ENCODE peak calls at places on chromosomes 4 and X, in eight cellular contexts. One of them, this sample, is unnamed.

GRCh38 chr4:38323141-38323634 is 340.8 kb upstream of the KLF3 start:
- DNase-seq in AG08396: no peak
- DNase-seq in stimulated activated CD4-positive, alpha-beta T cell treated with anti-CD3 and anti-CD28 coated beads, Interleukin-4, amount 100 ng/mL, for 4 hours: no peak
- DNase-seq in activated CD4-positive, alpha-beta T cell treated with anti-CD3 and anti-CD28 coated beads for 24 hours: no peak
- DNase-seq in SK-MEL-5: no peak
- DNase-seq in cardiac muscle cell: no peak
- DNase-seq in neural crest cell: no peak
- DNase-seq in gastrocnemius medialis: no peak
- DNase-seq in this sample: no peak

GRCh38 chr4:43457866-43458265 is 565.4 kb downstream of the GRXCR1 start:
- DNase-seq in AG08396: no peak
- DNase-seq in stimulated activated CD4-positive, alpha-beta T cell treated with anti-CD3 and anti-CD28 coated beads, Interleukin-4, amount 100 ng/mL, for 4 hours: no peak
- DNase-seq in activated CD4-positive, alpha-beta T cell treated with anti-CD3 and anti-CD28 coated beads for 24 hours: no peak
- DNase-seq in SK-MEL-5: no peak
- DNase-seq in cardiac muscle cell: no peak
- DNase-seq in neural crest cell: no peak
- DNase-seq in gastrocnemius medialis: no peak
- DNase-seq in this sample: no peak

GRCh38 chr4:155657985-155658384 is 8.7 kb upstream of the GUCY1A1 start:
- DNase-seq in AG08396: no peak
- DNase-seq in stimulated activated CD4-positive, alpha-beta T cell treated with anti-CD3 and anti-CD28 coated beads, Interleukin-4, amount 100 ng/mL, for 4 hours: no peak
- DNase-seq in activated CD4-positive, alpha-beta T cell treated with anti-CD3 and anti-CD28 coated beads for 24 hours: no peak
- DNase-seq in SK-MEL-5: no peak
- DNase-seq in cardiac muscle cell: no peak
- DNase-seq in neural crest cell: no peak
- DNase-seq in gastrocnemius medialis: no peak
- DNase-seq in this sample: no peak

GRCh38 chrX:55201930-55202579 is 18.1 kb upstream of the PAGE5 start:
- DNase-seq in AG08396: no peak
- DNase-seq in stimulated activated CD4-positive, alpha-beta T cell treated with anti-CD3 and anti-CD28 coated beads, Interleukin-4, amount 100 ng/mL, for 4 hours: no peak
- DNase-seq in activated CD4-positive, alpha-beta T cell treated with anti-CD3 and anti-CD28 coated beads for 24 hours: no peak
- DNase-seq in SK-MEL-5: no peak
- DNase-seq in cardiac muscle cell: no peak
- DNase-seq in neural crest cell: no peak
- DNase-seq in gastrocnemius medialis: no peak
- DNase-seq in this sample: no peak

GRCh38 chr4:173919196-173919595 is 364.3 kb downstream of the FBXO8 start:
- DNase-seq in AG08396: no peak
- DNase-seq in stimulated activated CD4-positive, alpha-beta T cell treated with anti-CD3 and anti-CD28 coated beads, Interleukin-4, amount 100 ng/mL, for 4 hours: no peak
- DNase-seq in activated CD4-positive, alpha-beta T cell treated with anti-CD3 and anti-CD28 coated beads for 24 hours: no peak
- DNase-seq in SK-MEL-5: no peak
- DNase-seq in cardiac muscle cell: no peak
- DNase-seq in neural crest cell: no peak
- DNase-seq in gastrocnemius medialis: no peak
- DNase-seq in this sample: no peak

GRCh38 chr4:145740796-145741195 is 60.9 kb downstream of the C4orf51 start:
- DNase-seq in AG08396: no peak
- DNase-seq in stimulated activated CD4-positive, alpha-beta T cell treated with anti-CD3 and anti-CD28 coated beads, Interleukin-4, amount 100 ng/mL, for 4 hours: no peak
- DNase-seq in activated CD4-positive, alpha-beta T cell treated with anti-CD3 and anti-CD28 coated beads for 24 hours: no peak
- DNase-seq in SK-MEL-5: no peak
- DNase-seq in cardiac muscle cell: no peak
- DNase-seq in neural crest cell: no peak
- DNase-seq in gastrocnemius medialis: no peak
- DNase-seq in this sample: no peak

GRCh38 chr4:177862541-177863176 is 420.4 kb upstream of the AGA start:
- DNase-seq in AG08396: no peak
- DNase-seq in stimulated activated CD4-positive, alpha-beta T cell treated with anti-CD3 and anti-CD28 coated beads, Interleukin-4, amount 100 ng/mL, for 4 hours: no peak
- DNase-seq in activated CD4-positive, alpha-beta T cell treated with anti-CD3 and anti-CD28 coated beads for 24 hours: no peak
- DNase-seq in SK-MEL-5: no peak
- DNase-seq in cardiac muscle cell: no peak
- DNase-seq in neural crest cell: no peak
- DNase-seq in gastrocnemius medialis: no peak
- DNase-seq in this sample: no peak

GRCh38 chr4:48490680-48491513 is 845 bp downstream of the ZAR1 start:
- DNase-seq in AG08396: no peak
- DNase-seq in stimulated activated CD4-positive, alpha-beta T cell treated with anti-CD3 and anti-CD28 coated beads, Interleukin-4, amount 100 ng/mL, for 4 hours: no peak
- DNase-seq in activated CD4-positive, alpha-beta T cell treated with anti-CD3 and anti-CD28 coated beads for 24 hours: no peak
- DNase-seq in SK-MEL-5: no peak
- DNase-seq in cardiac muscle cell: no peak
- DNase-seq in neural crest cell: no peak
- DNase-seq in gastrocnemius medialis: no peak
- DNase-seq in this sample: no peak

GRCh38 chr4:82618321-82618720 is 56.5 kb upstream of the TMEM150C start:
- DNase-seq in AG08396: no peak
- DNase-seq in stimulated activated CD4-positive, alpha-beta T cell treated with anti-CD3 and anti-CD28 coated beads, Interleukin-4, amount 100 ng/mL, for 4 hours: no peak
- DNase-seq in activated CD4-positive, alpha-beta T cell treated with anti-CD3 and anti-CD28 coated beads for 24 hours: no peak
- DNase-seq in SK-MEL-5: no peak
- DNase-seq in cardiac muscle cell: peak
- DNase-seq in neural crest cell: no peak
- DNase-seq in gastrocnemius medialis: no peak
- DNase-seq in this sample: no peak

This sample was measured in esophagus squamous epithelium.